ENCODE peak calls at places on chromosomes 16 and 17, in nine cellular contexts. One of them, this sample, is unnamed.

GRCh38 chr17:52209507-52209906 is 51.0 kb upstream of the CA10 start:
- DNase-seq in HL-60: no peak
- DNase-seq in SK-N-SH: no peak
- DNase-seq in upper lobe of left lung: no peak
- DNase-seq in spleen: no peak
- DNase-seq in stomach: no peak
- DNase-seq in GM23338: no peak
- DNase-seq in transverse colon: no peak
- DNase-seq in endothelial cell of umbilical vein: no peak
- DNase-seq in this sample: no peak

GRCh38 chr17:73492802-73493139 is 151.5 kb downstream of the SDK2 start:
- DNase-seq in SK-N-SH: peak
- DNase-seq in transverse colon: no peak
- DNase-seq in upper lobe of left lung: no peak
- DNase-seq in HL-60: no peak
- DNase-seq in stomach: no peak
- DNase-seq in spleen: peak
- DNase-seq in GM23338: peak
- DNase-seq in endothelial cell of umbilical vein: no peak
- DNase-seq in this sample: no peak

GRCh38 chr16:57648590-57649442 is 19.3 kb upstream of the ADGRG3 start:
- DNase-seq in endothelial cell of umbilical vein: peak
- DNase-seq in HL-60: peak
- DNase-seq in spleen: peak
- DNase-seq in transverse colon: peak
- DNase-seq in upper lobe of left lung: peak
- DNase-seq in stomach: peak
- DNase-seq in SK-N-SH: peak
- DNase-seq in GM23338: peak
- DNase-seq in this sample: peak

GRCh38 chr16:86844691-86845090 is 266.3 kb downstream of the FOXL1 start:
- DNase-seq in upper lobe of left lung: no peak
- DNase-seq in endothelial cell of umbilical vein: no peak
- DNase-seq in GM23338: no peak
- DNase-seq in transverse colon: no peak
- DNase-seq in stomach: peak
- DNase-seq in spleen: peak
- DNase-seq in HL-60: no peak
- DNase-seq in SK-N-SH: no peak
- DNase-seq in this sample: no peak

GRCh38 chr17:62780273-62780672 is 27.8 kb downstream of the MARCHF10 start:
- DNase-seq in spleen: no peak
- DNase-seq in stomach: peak
- DNase-seq in SK-N-SH: no peak
- DNase-seq in transverse colon: no peak
- DNase-seq in upper lobe of left lung: peak
- DNase-seq in HL-60: no peak
- DNase-seq in GM23338: no peak
- DNase-seq in endothelial cell of umbilical vein: no peak
- DNase-seq in this sample: no peak

GRCh38 chr16:12771341-12771798 is 32.3 kb downstream of the CPPED1 start:
- DNase-seq in HL-60: no peak
- DNase-seq in endothelial cell of umbilical vein: peak
- DNase-seq in stomach: peak
- DNase-seq in upper lobe of left lung: no peak
- DNase-seq in transverse colon: no peak
- DNase-seq in GM23338: no peak
- DNase-seq in SK-N-SH: no peak
- DNase-seq in spleen: no peak
- DNase-seq in this sample: no peak

GRCh38 chr17:73205326-73205980 is 12.6 kb downstream of the COG1 start:
- DNase-seq in HL-60: no peak
- DNase-seq in stomach: no peak
- DNase-seq in endothelial cell of umbilical vein: no peak
- DNase-seq in upper lobe of left lung: no peak
- DNase-seq in GM23338: no peak
- DNase-seq in SK-N-SH: no peak
- DNase-seq in spleen: no peak
- DNase-seq in transverse colon: no peak
- DNase-seq in this sample: no peak

GRCh38 chr17:36195474-36196098 is 972 bp downstream of the CCL3L1 start:
- DNase-seq in HL-60: no peak
- DNase-seq in spleen: no peak
- DNase-seq in endothelial cell of umbilical vein: no peak
- DNase-seq in GM23338: peak
- DNase-seq in upper lobe of left lung: no peak
- DNase-seq in SK-N-SH: no peak
- DNase-seq in transverse colon: no peak
- DNase-seq in stomach: no peak
- DNase-seq in this sample: no peak

GRCh38 chr16:1330260-1330914 is 3.1 kb upstream of the BAIAP3 start:
- DNase-seq in upper lobe of left lung: no peak
- DNase-seq in spleen: no peak
- DNase-seq in stomach: no peak
- DNase-seq in endothelial cell of umbilical vein: no peak
- DNase-seq in HL-60: no peak
- DNase-seq in GM23338: peak
- DNase-seq in transverse colon: no peak
- DNase-seq in SK-N-SH: no peak
- DNase-seq in this sample: no peak

GRCh38 chr17:70208080-70208794 is 38.9 kb downstream of the KCNJ2 start:
- DNase-seq in upper lobe of left lung: no peak
- DNase-seq in spleen: no peak
- DNase-seq in HL-60: no peak
- DNase-seq in transverse colon: no peak
- DNase-seq in SK-N-SH: no peak
- DNase-seq in stomach: no peak
- DNase-seq in GM23338: no peak
- DNase-seq in endothelial cell of umbilical vein: no peak
- DNase-seq in this sample: no peak

GRCh38 chr16:21283521-21284289 is 5.6 kb upstream of the CRYM start:
- DNase-seq in endothelial cell of umbilical vein: peak
- DNase-seq in GM23338: peak
- DNase-seq in spleen: peak
- DNase-seq in SK-N-SH: peak
- DNase-seq in upper lobe of left lung: peak
- DNase-seq in stomach: peak
- DNase-seq in transverse colon: peak
- DNase-seq in HL-60: peak
- DNase-seq in this sample: no peak

GRCh38 chr17:74210191-74211140 is 2.9 kb upstream of the TTYH2 start:
- DNase-seq in upper lobe of left lung: peak
- DNase-seq in SK-N-SH: peak
- DNase-seq in endothelial cell of umbilical vein: peak
- DNase-seq in transverse colon: peak
- DNase-seq in HL-60: peak
- DNase-seq in spleen: peak
- DNase-seq in GM23338: peak
- DNase-seq in stomach: peak
- DNase-seq in this sample: no peak

GRCh38 chr16:86982912-86983311 is 334.3 kb downstream of the C16orf95 start:
- DNase-seq in GM23338: no peak
- DNase-seq in stomach: no peak
- DNase-seq in spleen: no peak
- DNase-seq in SK-N-SH: no peak
- DNase-seq in endothelial cell of umbilical vein: no peak
- DNase-seq in transverse colon: no peak
- DNase-seq in upper lobe of left lung: no peak
- DNase-seq in HL-60: no peak
- DNase-seq in this sample: no peak

GRCh38 chr17:44543213-44543904 is 13.9 kb upstream of the FZD2 start:
- DNase-seq in spleen: no peak
- DNase-seq in stomach: no peak
- DNase-seq in GM23338: peak
- DNase-seq in endothelial cell of umbilical vein: no peak
- DNase-seq in upper lobe of left lung: no peak
- DNase-seq in SK-N-SH: no peak
- DNase-seq in HL-60: no peak
- DNase-seq in transverse colon: no peak
- DNase-seq in this sample: no peak

GRCh38 chr16:69123894-69124293 is 8.5 kb downstream of the CHTF8 start:
- DNase-seq in transverse colon: peak
- DNase-seq in endothelial cell of umbilical vein: peak
- DNase-seq in stomach: peak
- DNase-seq in HL-60: peak
- DNase-seq in upper lobe of left lung: peak
- DNase-seq in spleen: peak
- DNase-seq in SK-N-SH: peak
- DNase-seq in GM23338: peak
- DNase-seq in this sample: no peak

DNA sequence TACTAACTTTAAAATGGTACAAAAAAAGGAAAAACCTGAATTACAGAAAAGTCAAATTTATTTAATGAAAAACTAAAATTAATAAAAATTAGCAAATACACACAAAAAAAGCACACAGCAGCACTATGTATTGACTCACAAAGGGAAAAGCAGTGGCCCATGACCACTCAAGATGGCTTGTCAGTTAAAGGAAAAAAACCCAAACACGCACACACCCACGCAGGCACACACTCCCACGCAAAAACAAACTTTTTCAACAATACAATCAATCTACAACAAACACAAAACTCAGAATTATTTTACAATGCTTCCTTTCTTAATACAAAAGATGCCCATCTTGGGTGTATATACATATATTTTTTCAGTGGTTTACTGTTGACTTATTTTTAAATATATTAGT is 24.2 kb downstream of the SIAH1 start:
- DNase-seq in endothelial cell of umbilical vein: no peak
- DNase-seq in stomach: no peak
- DNase-seq in GM23338: no peak
- DNase-seq in transverse colon: no peak
- DNase-seq in SK-N-SH: no peak
- DNase-seq in spleen: no peak
- DNase-seq in upper lobe of left lung: no peak
- DNase-seq in HL-60: no peak
- DNase-seq in this sample: no peak
- TF ChIP-seq POLR2AphosphoS5 in endothelial cell of umbilical vein: no peak
- TF ChIP-seq POLR2AphosphoS5 in stomach: no peak
- TF ChIP-seq POLR2AphosphoS5 in GM23338: no peak
- TF ChIP-seq POLR2AphosphoS5 in transverse colon: no peak
- TF ChIP-seq POLR2AphosphoS5 in SK-N-SH: no peak
- TF ChIP-seq POLR2AphosphoS5 in spleen: no peak
- TF ChIP-seq POLR2AphosphoS5 in upper lobe of left lung: no peak
- TF ChIP-seq POLR2AphosphoS5 in HL-60: no peak
- TF ChIP-seq POLR2AphosphoS5 in this sample: no peak

GRCh38 chr17:60952747-60953146 is 275.1 kb downstream of the BCAS3 start:
- DNase-seq in SK-N-SH: no peak
- DNase-seq in transverse colon: no peak
- DNase-seq in HL-60: no peak
- DNase-seq in endothelial cell of umbilical vein: no peak
- DNase-seq in spleen: no peak
- DNase-seq in GM23338: no peak
- DNase-seq in stomach: no peak
- DNase-seq in upper lobe of left lung: no peak
- DNase-seq in this sample: no peak

GRCh38 chr17:60944751-60945150 is 267.1 kb downstream of the BCAS3 start:
- DNase-seq in spleen: no peak
- DNase-seq in transverse colon: no peak
- DNase-seq in stomach: no peak
- DNase-seq in endothelial cell of umbilical vein: no peak
- DNase-seq in GM23338: no peak
- DNase-seq in HL-60: no peak
- DNase-seq in SK-N-SH: no peak
- DNase-seq in upper lobe of left lung: no peak
- DNase-seq in this sample: no peak

DNA sequence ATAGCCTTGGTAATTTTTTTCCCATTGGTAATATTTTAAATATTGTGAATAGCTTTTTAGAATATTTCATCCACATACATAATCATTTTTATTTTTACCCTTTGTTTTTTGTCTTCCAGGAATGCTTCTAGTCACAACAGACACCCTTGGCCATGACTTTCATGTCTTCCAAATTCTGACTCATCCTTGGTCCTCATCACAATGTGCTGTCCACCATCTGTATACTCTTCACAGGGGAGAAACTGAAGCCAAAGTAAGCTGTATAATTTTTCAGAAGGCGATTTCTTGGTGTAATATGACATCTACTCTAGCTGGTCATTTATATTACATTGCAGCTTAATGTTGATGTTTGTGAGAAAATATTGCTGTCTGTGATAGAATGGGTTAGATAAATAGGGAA is 269.4 kb downstream of the BCAS3 start:
- DNase-seq in HL-60: no peak
- DNase-seq in GM23338: no peak
- DNase-seq in stomach: no peak
- DNase-seq in spleen: no peak
- DNase-seq in SK-N-SH: peak
- DNase-seq in endothelial cell of umbilical vein: no peak
- DNase-seq in transverse colon: no peak
- DNase-seq in upper lobe of left lung: no peak
- DNase-seq in this sample: no peak
- TF ChIP-seq POLR2AphosphoS5 in HL-60: no peak
- TF ChIP-seq POLR2AphosphoS5 in GM23338: no peak
- TF ChIP-seq POLR2AphosphoS5 in stomach: no peak
- TF ChIP-seq POLR2AphosphoS5 in spleen: no peak
- TF ChIP-seq POLR2AphosphoS5 in SK-N-SH: no peak
- TF ChIP-seq POLR2AphosphoS5 in endothelial cell of umbilical vein: no peak
- TF ChIP-seq POLR2AphosphoS5 in transverse colon: no peak
- TF ChIP-seq POLR2AphosphoS5 in upper lobe of left lung: no peak
- TF ChIP-seq POLR2AphosphoS5 in this sample: no peak

DNA sequence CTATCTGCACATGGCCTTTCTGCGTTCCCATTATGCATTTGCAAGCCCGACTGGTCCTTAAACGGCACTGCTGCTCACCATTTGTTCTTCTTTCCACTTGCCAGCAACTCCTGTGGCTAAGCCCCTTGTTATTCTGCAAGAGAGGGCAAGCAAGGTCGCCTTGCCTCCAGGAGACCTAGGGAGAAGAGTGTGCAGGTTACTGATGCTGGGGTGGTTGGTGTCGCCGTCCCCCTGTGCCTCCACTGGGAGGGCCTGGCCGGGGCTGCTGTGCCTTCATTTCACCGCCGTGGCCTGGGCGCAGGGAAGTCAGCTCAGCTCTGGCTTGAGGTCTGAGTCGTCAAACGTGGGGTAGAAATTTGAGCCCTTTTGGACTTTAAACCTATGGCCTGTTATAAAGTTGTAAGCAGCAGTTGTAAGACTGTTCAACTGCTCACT is 12.7 kb downstream of the SLC6A4 start:
- DNase-seq in spleen: peak
- DNase-seq in upper lobe of left lung: no peak
- DNase-seq in endothelial cell of umbilical vein: no peak
- DNase-seq in stomach: no peak
- DNase-seq in transverse colon: peak
- DNase-seq in GM23338: no peak
- DNase-seq in HL-60: no peak
- DNase-seq in SK-N-SH: no peak
- DNase-seq in this sample: no peak
- TF ChIP-seq POLR2AphosphoS5 in spleen: no peak
- TF ChIP-seq POLR2AphosphoS5 in upper lobe of left lung: no peak
- TF ChIP-seq POLR2AphosphoS5 in endothelial cell of umbilical vein: no peak
- TF ChIP-seq POLR2AphosphoS5 in stomach: no peak
- TF ChIP-seq POLR2AphosphoS5 in transverse colon: no peak
- TF ChIP-seq POLR2AphosphoS5 in GM23338: no peak
- TF ChIP-seq POLR2AphosphoS5 in HL-60: no peak
- TF ChIP-seq POLR2AphosphoS5 in SK-N-SH: no peak
- TF ChIP-seq POLR2AphosphoS5 in this sample: no peak

GRCh38 chr16:10558305-10558704 is 22.1 kb downstream of the EMP2 start:
- DNase-seq in transverse colon: no peak
- DNase-seq in GM23338: no peak
- DNase-seq in HL-60: no peak
- DNase-seq in upper lobe of left lung: no peak
- DNase-seq in stomach: peak
- DNase-seq in endothelial cell of umbilical vein: no peak
- DNase-seq in spleen: no peak
- DNase-seq in SK-N-SH: no peak
- DNase-seq in this sample: no peak
- TF ChIP-seq POLR2AphosphoS5 in transverse colon: no peak
- TF ChIP-seq POLR2AphosphoS5 in GM23338: no peak
- TF ChIP-seq POLR2AphosphoS5 in HL-60: no peak
- TF ChIP-seq POLR2AphosphoS5 in upper lobe of left lung: no peak
- TF ChIP-seq POLR2AphosphoS5 in stomach: no peak
- TF ChIP-seq POLR2AphosphoS5 in endothelial cell of umbilical vein: no peak
- TF ChIP-seq POLR2AphosphoS5 in spleen: no peak
- TF ChIP-seq POLR2AphosphoS5 in SK-N-SH: no peak
- TF ChIP-seq POLR2AphosphoS5 in this sample: no peak